ENCODE peak calls at places on chromosome 16, in four cellular contexts. V is HepG2, W is K562, H is H1. Q is an unnamed sample.

GRCh38 chr16:78871241-78871640 is 729.3 kb downstream of the MAF start:
- DNase-seq in V (no peak), H (no peak), W (no peak), Q (no peak)

GRCh38 chr16:11716330-11716729 is 26.3 kb downstream of the TXNDC11 start:
- DNase-seq in H (no peak), V (no peak), W (no peak), Q (no peak)

GRCh38 chr16:16027728-16028310 is 78.4 kb downstream of the ABCC1 start:
- DNase-seq in W (no peak), H (no peak), V (no peak), Q (no peak)

GRCh38 chr16:53112015-53112414 is 57.2 kb downstream of the CHD9 start:
- DNase-seq in V (no peak), H (no peak), W (no peak), Q (no peak)

GRCh38 chr16:21097151-21097550 is 53.5 kb downstream of the DNAH3 start:
- DNase-seq in W (no peak), H (no peak), V (no peak), Q (peak)

GRCh38 chr16:19601083-19601976 is 45.8 kb downstream of the VPS35L start:
- DNase-seq in V (peak), W (peak), H (peak), Q (peak)

GRCh38 chr16:64455275-64455674 is 666.6 kb downstream of the CDH11 start:
- DNase-seq in W (no peak), H (no peak), V (no peak), Q (peak)

GRCh38 chr16:12436201-12436657 is 367.5 kb downstream of the CPPED1 start:
- DNase-seq in H (peak), W (no peak), V (no peak), Q (no peak)

GRCh38 chr16:79601092-79601977 is 798 bp upstream of the MAF start:
- DNase-seq in H (no peak), V (peak), W (no peak), Q (no peak)

GRCh38 chr16:58234831-58235595 is 37.1 kb upstream of the CSNK2A2 start:
- DNase-seq in V (no peak), H (no peak), W (no peak), Q (no peak)

GRCh38 chr16:58280846-58281301 is 14.0 kb downstream of the PRSS54 start:
- DNase-seq in V (no peak), H (no peak), W (no peak), Q (no peak)

GRCh38 chr16:23362460-23363317 is 60.6 kb downstream of the SCNN1B start:
- DNase-seq in V (no peak), H (no peak), W (no peak), Q (no peak)

GRCh38 chr16:51327001-51327400 is 175.9 kb upstream of the SALL1 start:
- DNase-seq in V (no peak), W (no peak), H (no peak), Q (peak)

GRCh38 chr16:2964416-2965223 is 545 bp downstream of the KREMEN2 start:
- DNase-seq in H (peak), V (peak), W (peak), Q (no peak)

GRCh38 chr16:82761858-82762257 is 135.1 kb downstream of the CDH13 start:
- DNase-seq in W (no peak), H (no peak), V (no peak), Q (peak)

GRCh38 chr16:10921536-10922327 is 20.5 kb downstream of the DEXI start:
- DNase-seq in W (no peak), H (no peak), V (no peak), Q (no peak)

GRCh38 chr16:21227886-21228285 is 5.6 kb upstream of the ANKS4B start:
- DNase-seq in W (no peak), H (no peak), V (no peak), Q (no peak)

GRCh38 chr16:89185062-89185751 is 13.7 kb downstream of the CDH15 start:
- DNase-seq in V (no peak), H (peak), W (no peak), Q (no peak)

GRCh38 chr16:31869511-31870201 is 4.0 kb upstream of the ZNF267 start:
- DNase-seq in W (no peak), V (no peak), H (no peak), Q (peak)

GRCh38 chr16:22372882-22373661 is 1.3 kb downstream of the CDR2 start:
- DNase-seq in W (no peak), V (no peak), H (no peak), Q (no peak)

GRCh38 chr16:50263940-50264929 is 2.1 kb upstream of the ADCY7 start:
- DNase-seq in W (no peak), H (no peak), V (peak), Q (peak)
- H2AFZ ChIP-seq in W (peak), H (no peak), V (no peak), Q (no peak)

GRCh38 chr16:1708083-1708767 is 2.2 kb downstream of the MAPK8IP3 start:
- DNase-seq in H (no peak), W (no peak), V (no peak), Q (no peak)
- TF ChIP-seq MAFK in H (no peak), W (no peak), V (no peak), Q (no peak)

GRCh38 chr16:4936181-4936990 is 562 bp downstream of the PPL start:
- DNase-seq in V (no peak), W (peak), H (peak), Q (no peak)
- H3K4me3 ChIP-seq in V (peak), W (peak), H (peak), Q (peak)

DNA sequence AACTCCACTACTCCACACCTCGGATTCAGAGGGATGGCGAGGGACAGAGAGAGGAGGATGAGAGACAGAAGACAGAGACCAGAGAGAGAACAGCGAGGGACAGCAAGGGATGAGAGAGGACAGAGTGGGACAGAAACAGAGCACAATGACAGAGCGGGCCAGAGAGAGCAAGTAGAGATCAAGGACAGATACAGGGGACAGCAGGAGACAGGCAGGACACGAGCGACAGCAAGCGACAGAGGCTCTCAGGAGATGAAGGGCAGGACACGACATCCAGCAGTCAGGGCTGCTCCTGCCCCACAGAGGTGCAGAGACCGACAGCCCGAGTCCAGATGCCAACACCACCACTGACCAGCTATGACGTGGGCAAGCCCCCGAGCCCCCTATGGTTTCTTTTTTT is 14.9 kb downstream of the CORO7 start:
- DNase-seq in H (no peak), W (no peak), V (no peak), Q (no peak)
- H2AFZ ChIP-seq in H (no peak), W (no peak), V (no peak), Q (no peak)

GRCh38 chr16:920722-921121 is 50.1 kb downstream of the LMF1 start:
- DNase-seq in V (no peak), W (no peak), H (no peak), Q (peak)
- TF ChIP-seq MAFK in V (no peak), W (no peak), H (no peak), Q (no peak)